ENCODE peak calls at places on chromosome X, in five cellular contexts. One of them, this sample, is unnamed.

GRCh38 chrX:108167211-108167872 is 75.8 kb downstream of the ATG4A start:
- DNase-seq in HS-5: no peak
- DNase-seq in AG04450: no peak
- DNase-seq in Right ventricle myocardium superior: no peak
- DNase-seq in HuH-7: no peak
- DNase-seq in this sample: no peak

GRCh38 chrX:150364347-150365050 is 1.4 kb downstream of the MAMLD1 start:
- DNase-seq in HS-5: no peak
- DNase-seq in AG04450: no peak
- DNase-seq in Right ventricle myocardium superior: peak
- DNase-seq in HuH-7: no peak
- DNase-seq in this sample: peak

GRCh38 chrX:149074429-149074828 is 430.7 kb downstream of the IDS start:
- DNase-seq in HS-5: no peak
- DNase-seq in AG04450: no peak
- DNase-seq in Right ventricle myocardium superior: peak
- DNase-seq in HuH-7: no peak
- DNase-seq in this sample: no peak

GRCh38 chrX:1618689-1619088 is 3.8 kb downstream of the ASMT start:
- DNase-seq in HS-5: no peak
- DNase-seq in AG04450: no peak
- DNase-seq in Right ventricle myocardium superior: no peak
- DNase-seq in HuH-7: no peak
- DNase-seq in this sample: no peak

GRCh38 chrX:129488359-129488758 is 34.9 kb downstream of the SMARCA1 start:
- DNase-seq in HS-5: no peak
- DNase-seq in AG04450: no peak
- DNase-seq in Right ventricle myocardium superior: no peak
- DNase-seq in HuH-7: no peak
- DNase-seq in this sample: no peak

GRCh38 chrX:65871671-65872311 is 168.1 kb downstream of the VSIG4 start:
- DNase-seq in HS-5: no peak
- DNase-seq in AG04450: no peak
- DNase-seq in Right ventricle myocardium superior: peak
- DNase-seq in HuH-7: peak
- DNase-seq in this sample: no peak

GRCh38 chrX:87664381-87664780 is 146.8 kb downstream of the KLHL4 start:
- DNase-seq in HS-5: no peak
- DNase-seq in AG04450: no peak
- DNase-seq in Right ventricle myocardium superior: no peak
- DNase-seq in HuH-7: no peak
- DNase-seq in this sample: no peak

GRCh38 chrX:119826399-119826959 is 26.3 kb downstream of the UPF3B start:
- DNase-seq in HS-5: peak
- DNase-seq in AG04450: no peak
- DNase-seq in Right ventricle myocardium superior: no peak
- DNase-seq in HuH-7: peak
- DNase-seq in this sample: peak

GRCh38 chrX:9532349-9532748 is 67.5 kb downstream of the TBL1X start:
- DNase-seq in HS-5: no peak
- DNase-seq in AG04450: no peak
- DNase-seq in Right ventricle myocardium superior: peak
- DNase-seq in HuH-7: no peak
- DNase-seq in this sample: no peak

GRCh38 chrX:69357293-69357692 is 146.8 kb upstream of the NALF2 start:
- DNase-seq in HS-5: no peak
- DNase-seq in AG04450: no peak
- DNase-seq in Right ventricle myocardium superior: no peak
- DNase-seq in HuH-7: no peak
- DNase-seq in this sample: no peak

GRCh38 chrX:152070186-152070585 is 68.2 kb downstream of the MAGEA10 start:
- DNase-seq in HS-5: no peak
- DNase-seq in AG04450: no peak
- DNase-seq in Right ventricle myocardium superior: no peak
- DNase-seq in HuH-7: no peak
- DNase-seq in this sample: no peak

GRCh38 chrX:125150231-125150630 is 169.4 kb upstream of the TEX13C start:
- DNase-seq in HS-5: no peak
- DNase-seq in AG04450: no peak
- DNase-seq in Right ventricle myocardium superior: no peak
- DNase-seq in HuH-7: no peak
- DNase-seq in this sample: no peak

GRCh38 chrX:12894074-12894691 is 12.2 kb upstream of the TLR8 start:
- DNase-seq in HS-5: no peak
- DNase-seq in AG04450: peak
- DNase-seq in Right ventricle myocardium superior: peak
- DNase-seq in HuH-7: peak
- DNase-seq in this sample: no peak

GRCh38 chrX:7027071-7027470 is 120.4 kb upstream of the STS start:
- DNase-seq in HS-5: no peak
- DNase-seq in AG04450: no peak
- DNase-seq in Right ventricle myocardium superior: no peak
- DNase-seq in HuH-7: no peak
- DNase-seq in this sample: no peak

GRCh38 chrX:138756234-138756633 is 44.7 kb upstream of the FGF13 start:
- DNase-seq in HS-5: no peak
- DNase-seq in AG04450: no peak
- DNase-seq in Right ventricle myocardium superior: peak
- DNase-seq in HuH-7: no peak
- DNase-seq in this sample: peak

GRCh38 chrX:38563006-38563405 is 1.7 kb downstream of the TSPAN7 start:
- DNase-seq in HS-5: no peak
- DNase-seq in AG04450: no peak
- DNase-seq in Right ventricle myocardium superior: no peak
- DNase-seq in HuH-7: no peak
- DNase-seq in this sample: no peak

GRCh38 chrX:135340827-135341226 is 31.5 kb downstream of the ETDC start:
- DNase-seq in HS-5: no peak
- DNase-seq in AG04450: no peak
- DNase-seq in Right ventricle myocardium superior: no peak
- DNase-seq in HuH-7: no peak
- DNase-seq in this sample: no peak

GRCh38 chrX:136779346-136779781 is 1.4 kb downstream of the ARHGEF6 start:
- DNase-seq in HS-5: no peak
- DNase-seq in AG04450: no peak
- DNase-seq in Right ventricle myocardium superior: no peak
- DNase-seq in HuH-7: no peak
- DNase-seq in this sample: no peak

GRCh38 chrX:23435108-23435507 is 100.5 kb downstream of the PTCHD1 start:
- DNase-seq in HS-5: no peak
- DNase-seq in AG04450: no peak
- DNase-seq in Right ventricle myocardium superior: peak
- DNase-seq in HuH-7: no peak
- DNase-seq in this sample: no peak

GRCh38 chrX:40388441-40388840 is 192.3 kb upstream of the ATP6AP2 start:
- DNase-seq in HS-5: no peak
- DNase-seq in AG04450: no peak
- DNase-seq in Right ventricle myocardium superior: no peak
- DNase-seq in HuH-7: no peak
- DNase-seq in this sample: no peak

GRCh38 chrX:129534816-129535578 is 5.1 kb upstream of the OCRL start:
- DNase-seq in HS-5: no peak
- DNase-seq in AG04450: no peak
- DNase-seq in Right ventricle myocardium superior: no peak
- DNase-seq in HuH-7: no peak
- DNase-seq in this sample: no peak

GRCh38 chrX:43973249-43973672 is at the start of gene NDP:
- DNase-seq in HS-5: no peak
- DNase-seq in AG04450: no peak
- DNase-seq in Right ventricle myocardium superior: no peak
- DNase-seq in HuH-7: no peak
- DNase-seq in this sample: no peak

GRCh38 chrX:51336584-51336983 is 4.0 kb downstream of the NUDT10 start:
- DNase-seq in HS-5: no peak
- DNase-seq in AG04450: no peak
- DNase-seq in Right ventricle myocardium superior: no peak
- DNase-seq in HuH-7: peak
- DNase-seq in this sample: no peak

GRCh38 chrX:45524805-45525204 is 324.1 kb upstream of the DIPK2B start:
- DNase-seq in HS-5: no peak
- DNase-seq in AG04450: no peak
- DNase-seq in Right ventricle myocardium superior: no peak
- DNase-seq in HuH-7: no peak
- DNase-seq in this sample: no peak

GRCh38 chrX:57951666-57952319 is 41.5 kb upstream of the ZXDA start:
- DNase-seq in HS-5: no peak
- DNase-seq in AG04450: no peak
- DNase-seq in Right ventricle myocardium superior: peak
- DNase-seq in HuH-7: no peak
- DNase-seq in this sample: no peak

GRCh38 chrX:17433965-17434364 is 59.0 kb downstream of the NHS start:
- DNase-seq in HS-5: no peak
- DNase-seq in AG04450: no peak
- DNase-seq in Right ventricle myocardium superior: no peak
- DNase-seq in HuH-7: no peak
- DNase-seq in this sample: no peak

GRCh38 chrX:118346258-118347094 is 570 bp downstream of the WDR44 start:
- DNase-seq in HS-5: no peak
- DNase-seq in AG04450: no peak
- DNase-seq in Right ventricle myocardium superior: peak
- DNase-seq in HuH-7: peak
- DNase-seq in this sample: peak

GRCh38 chrX:6500717-6501116 is 34.2 kb downstream of the VCX3A start:
- DNase-seq in HS-5: no peak
- DNase-seq in AG04450: no peak
- DNase-seq in Right ventricle myocardium superior: no peak
- DNase-seq in HuH-7: no peak
- DNase-seq in this sample: no peak